ENCODE peak calls at places on chromosomes 12 and 14, in four cellular contexts. R is GM23338, N is fibroblast of mammary gland, O is hepatocyte. G is an unnamed sample.

GRCh38 chr12:25482637-25483036 is 70.4 kb downstream of the LMNTD1 start:
- DNase-seq in R (no peak), N (peak), O (no peak), G (no peak)

GRCh38 chr14:93317836-93318807 is 14.7 kb downstream of the BTBD7 start:
- DNase-seq in R (no peak), N (peak), O (peak), G (peak)

GRCh38 chr12:74537126-74537706 is 419 bp upstream of the ATXN7L3B start:
- DNase-seq in R (peak), N (peak), O (peak), G (peak)

GRCh38 chr12:88393017-88393767 is 187.1 kb downstream of the KITLG start:
- DNase-seq in R (peak), N (peak), O (peak), G (peak)

GRCh38 chr12:111405856-111406473 is at the start of gene SH2B3:
- DNase-seq in R (no peak), N (peak), O (no peak), G (no peak)

GRCh38 chr14:94079891-94080605 is 954 bp downstream of the DDX24 start:
- DNase-seq in R (no peak), N (peak), O (no peak), G (peak)

GRCh38 chr12:104643093-104643646 is 186.4 kb downstream of the CHST11 start:
- DNase-seq in R (no peak), N (no peak), O (no peak), G (no peak)

GRCh38 chr14:72643317-72643801 is 250.5 kb downstream of the DPF3 start:
- DNase-seq in R (no peak), N (peak), O (peak), G (peak)

GRCh38 chr12:132881853-132882252 is 5.6 kb downstream of the CHFR start:
- DNase-seq in R (no peak), N (no peak), O (no peak), G (no peak)

GRCh38 chr14:96103560-96104460 is 64.6 kb downstream of the C14orf132 start:
- DNase-seq in R (no peak), N (no peak), O (no peak), G (no peak)

GRCh38 chr12:31558521-31558920 is 32.4 kb downstream of the DENND5B start:
- DNase-seq in R (no peak), N (peak), O (no peak), G (peak)
- H3K4me3 ChIP-seq in R (no peak), N (no peak), O (no peak), G (no peak)

GRCh38 chr12:127280393-127281275 is 986.3 kb upstream of the TMEM132C start:
- DNase-seq in R (peak), N (peak), O (peak), G (no peak)
- TF ChIP-seq CTCF in R (peak), N (peak), O (peak), G (peak)

GRCh38 chr12:54392485-54393349 is 8.2 kb upstream of the ZNF385A start:
- DNase-seq in R (no peak), N (no peak), O (no peak), G (peak)
- H3K4me3 ChIP-seq in R (no peak), N (no peak), O (no peak), G (no peak)

GRCh38 chr14:36553650-36554260 is 28.7 kb downstream of the NKX2-8 start:
- DNase-seq in R (peak), N (peak), O (peak), G (peak)

GRCh38 chr14:36555998-36556743 is 26.2 kb downstream of the NKX2-8 start:
- DNase-seq in R (peak), N (no peak), O (no peak), G (no peak)

DNA sequence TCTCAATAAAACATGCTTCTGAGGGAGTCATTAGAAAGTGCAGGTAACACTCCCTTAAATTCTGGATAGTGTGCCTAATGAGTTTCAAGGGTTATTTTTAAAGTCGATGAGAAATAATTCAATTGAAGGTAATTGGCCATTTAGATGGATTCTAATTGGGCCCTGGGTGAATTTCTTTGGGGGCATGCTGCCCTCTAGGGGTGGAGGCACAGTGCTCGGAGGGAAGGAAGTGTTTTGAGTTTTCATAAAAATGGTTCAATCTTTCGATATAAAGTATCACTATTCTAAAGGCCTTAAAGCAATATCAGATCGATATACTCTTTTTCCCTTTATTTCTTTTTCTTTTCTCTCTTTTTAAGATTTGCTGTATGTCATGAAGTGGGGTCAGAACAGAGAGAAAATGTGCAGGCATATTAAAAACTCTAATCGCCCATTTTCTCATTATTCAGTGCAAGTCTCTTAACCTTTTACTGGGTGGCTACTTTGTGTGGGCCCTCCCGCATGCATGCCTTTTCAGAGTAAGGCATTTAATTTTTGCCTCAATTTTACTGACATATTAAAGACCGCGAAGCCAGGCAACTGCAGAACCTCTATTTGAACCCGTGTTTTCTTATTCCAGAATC is 25.5 kb downstream of the NKX2-8 start:
- DNase-seq in R (peak), N (peak), O (peak), G (peak)
- TF ChIP-seq CTCF in R (peak), N (peak), O (peak), G (peak)

DNA sequence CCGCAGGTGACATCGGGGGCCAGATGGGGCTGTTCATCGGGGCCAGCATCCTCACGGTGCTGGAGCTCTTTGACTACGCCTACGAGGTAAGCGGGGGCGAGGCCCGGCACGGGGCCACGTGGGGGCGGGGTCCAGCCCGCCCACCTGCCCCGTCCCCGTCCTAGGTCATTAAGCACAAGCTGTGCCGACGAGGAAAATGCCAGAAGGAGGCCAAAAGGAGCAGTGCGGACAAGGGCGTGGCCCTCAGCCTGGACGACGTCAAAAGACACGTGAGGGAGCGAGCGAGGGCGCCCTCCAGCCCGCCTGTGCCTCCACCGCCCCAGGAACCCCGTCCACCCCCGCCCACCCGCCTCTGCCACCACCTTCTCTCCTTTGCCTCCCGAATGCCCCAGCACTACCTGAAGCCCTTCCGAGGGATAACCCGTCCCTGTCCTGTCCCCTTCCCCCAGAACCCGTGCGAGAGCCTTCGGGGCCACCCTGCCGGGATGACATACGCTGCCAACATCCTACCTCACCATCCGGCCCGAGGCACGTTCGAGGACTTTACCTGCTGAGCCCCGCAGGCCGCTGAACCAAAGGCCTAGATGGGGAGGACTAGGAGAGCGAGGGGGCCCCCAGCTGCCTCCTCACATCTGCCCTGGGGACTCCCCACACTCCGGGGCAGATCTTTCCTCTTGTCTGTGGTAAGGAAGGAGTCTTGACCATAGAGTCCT is 3.9 kb upstream of the SMARCD1 start:
- DNase-seq in R (peak), N (no peak), O (no peak), G (no peak)
- H3K4me3 ChIP-seq in R (peak), N (no peak), O (no peak), G (no peak)

G was measured in bronchial epithelial cell.